ENCODE peak calls at places on chromosomes 2 and 18, in seven cellular contexts. I is upper lobe of right lung, B is IMR-90, X is HepG2, V is heart left ventricle, Q is PC-9, A is AG09309. T is an unnamed sample.

GRCh38 chr2:83817511-83817910 is 641.6 kb downstream of the SUCLG1 start:
- DNase-seq in I (no peak), B (no peak), X (no peak), V (no peak), Q (no peak), A (no peak), T (no peak)

GRCh38 chr2:64865073-64865830 is 123.9 kb upstream of the SLC1A4 start:
- DNase-seq in I (peak; percentile 86), B (peak; percentile 54), X (no peak), V (peak; percentile 71), Q (peak; percentile 74), A (no peak), T (no peak)

GRCh38 chr2:152523091-152523490 is 188.1 kb downstream of the FMNL2 start:
- DNase-seq in I (no peak), B (peak; percentile 86), X (no peak), V (no peak), Q (no peak), A (no peak), T (peak; percentile 70)

GRCh38 chr2:190499976-190500588 is 34.4 kb downstream of the NEMP2 start:
- DNase-seq in I (no peak), B (peak; percentile 8), X (peak; percentile 67), V (no peak), Q (no peak), A (no peak), T (no peak)

GRCh38 chr2:43269706-43270105 is 43.3 kb upstream of the ZFP36L2 start:
- DNase-seq in I (no peak), B (peak; percentile 81), X (no peak), V (peak; percentile 61), Q (no peak), A (peak; percentile 46), T (peak; percentile 82)

GRCh38 chr2:238670341-238670681 is 177.6 kb upstream of the TWIST2 start:
- DNase-seq in I (no peak), B (no peak), X (no peak), V (no peak), Q (no peak), A (no peak), T (no peak)

GRCh38 chr2:189836644-189837043 is 52.4 kb downstream of the PMS1 start:
- DNase-seq in I (no peak), B (peak; percentile 91), X (no peak), V (no peak), Q (no peak), A (peak; percentile 86), T (peak; percentile 18)

GRCh38 chr2:237733677-237734300 is 64.8 kb upstream of the RBM44 start:
- DNase-seq in I (no peak), B (no peak), X (peak; percentile 90), V (no peak), Q (no peak), A (no peak), T (no peak)

GRCh38 chr2:98356729-98357128 is 10.5 kb downstream of the CNGA3 start:
- DNase-seq in I (no peak), B (no peak), X (no peak), V (no peak), Q (no peak), A (no peak), T (no peak)

GRCh38 chr2:236641051-236641450 is 71.4 kb downstream of the ACKR3 start:
- DNase-seq in I (no peak), B (no peak), X (no peak), V (peak; percentile 15), Q (no peak), A (no peak), T (no peak)

GRCh38 chr2:49901202-49901865 is 747.0 kb upstream of the FSHR start:
- DNase-seq in I (no peak), B (no peak), X (no peak), V (no peak), Q (no peak), A (no peak), T (no peak)

GRCh38 chr18:30177056-30177455 is 865.5 kb downstream of the DSC3 start:
- DNase-seq in I (no peak), B (no peak), X (no peak), V (no peak), Q (no peak), A (no peak), T (peak; percentile 44)

GRCh38 chr2:40489678-40489960 is 37.7 kb upstream of the SLC8A1 start:
- DNase-seq in I (no peak), B (no peak), X (no peak), V (no peak), Q (no peak), A (no peak), T (no peak)
- H3K4me3 ChIP-seq in I (peak overlapping the region; percentile 53), B (peak overlapping the region; percentile 52), X (peak overlapping the region; percentile 51), V (peak overlapping the region; percentile 46), Q (no peak overlapping the region), A (no peak overlapping the region), T (no peak overlapping the region)

GRCh38 chr2:55617160-55618024 is at the start of gene PPP4R3B:
- DNase-seq in I (peak; percentile 100), B (peak; percentile 100), X (peak; percentile 99), V (peak; percentile 100), Q (peak; percentile 100), A (peak; percentile 99), T (peak; percentile 99)

GRCh38 chr2:55621802-55622201 is 4.4 kb upstream of the PPP4R3B start:
- DNase-seq in I (no peak), B (no peak), X (no peak), V (no peak), Q (no peak), A (no peak), T (no peak)

GRCh38 chr2:55618649-55619055 is 1.2 kb upstream of the PPP4R3B start:
- DNase-seq in I (peak; percentile 71), B (peak; percentile 43), X (peak; percentile 73), V (peak; percentile 45), Q (peak; percentile 53), A (no peak), T (no peak)

GRCh38 chr2:55618025-55618648 is 715 bp upstream of the PPP4R3B start:
- DNase-seq in I (no peak), B (peak; percentile 10), X (peak; percentile 21), V (no peak), Q (no peak), A (no peak), T (no peak)

DNA sequence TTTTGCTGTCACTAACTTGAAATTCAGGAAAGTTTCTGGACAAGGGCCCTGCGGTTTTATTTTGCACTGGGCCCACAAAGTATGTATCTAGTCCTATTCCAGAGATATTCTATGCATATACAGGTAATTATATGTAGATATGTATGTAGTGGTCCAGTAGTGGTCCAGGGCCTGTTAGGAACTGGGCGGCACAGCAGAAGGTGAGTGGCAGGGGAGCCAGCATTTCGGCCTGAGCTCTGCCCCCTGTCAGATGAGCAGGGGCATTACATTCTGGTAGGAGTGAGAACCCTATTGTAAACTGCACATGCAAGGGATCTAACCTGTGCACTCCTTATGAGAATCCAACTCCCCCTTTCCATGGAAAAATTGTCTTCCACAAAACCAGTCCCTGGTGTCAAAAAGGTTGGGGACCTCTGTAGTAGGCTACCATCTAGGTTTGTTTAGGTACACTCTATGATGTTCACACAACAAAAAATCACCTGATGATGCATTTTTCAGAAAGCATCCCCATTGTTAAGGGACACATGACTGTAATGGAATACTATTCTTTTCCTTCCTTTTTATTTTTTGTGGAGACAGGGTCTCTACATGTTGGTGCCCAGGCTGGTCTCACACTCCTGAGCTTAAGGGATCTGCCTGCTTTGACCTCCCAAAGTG is 2.8 kb upstream of the PPP4R3B start:
- DNase-seq in I (no peak), B (peak; percentile 14), X (peak; percentile 63), V (no peak), Q (peak; percentile 6), A (no peak), T (no peak)
- TF ChIP-seq CTCF in I (peak; percentile 38), B (peak; percentile 32), X (peak; percentile 65), V (no peak), Q (peak; percentile 51), A (peak; percentile 35), T (peak; percentile 50)

GRCh38 chr18:79211844-79212243 is 142.7 kb downstream of the ATP9B start:
- DNase-seq in I (no peak), B (peak; percentile 22), X (peak; percentile 27), V (no peak), Q (no peak), A (no peak), T (no peak)
- H3K4me3 ChIP-seq in I (no peak overlapping the region), B (no peak overlapping the region), X (no peak overlapping the region), V (no peak overlapping the region), Q (no peak overlapping the region), A (no peak overlapping the region), T (no peak overlapping the region)

GRCh38 chr2:216151313-216152030 is 42.3 kb downstream of the XRCC5 start:
- DNase-seq in I (no peak), B (peak; percentile 24), X (no peak), V (no peak), Q (no peak), A (no peak), T (no peak)
- TF ChIP-seq CTCF in I (no peak), B (peak; percentile 27), X (no peak), V (no peak), Q (peak; percentile 46), A (no peak), T (no peak)

GRCh38 chr18:78979682-78980278 is at the start of gene SALL3:
- DNase-seq in I (no peak), B (no peak), X (no peak), V (no peak), Q (no peak), A (no peak), T (no peak)

GRCh38 chr18:78980279-78980771 is 707 bp downstream of the SALL3 start:
- DNase-seq in I (no peak), B (no peak), X (no peak), V (no peak), Q (no peak), A (no peak), T (no peak)

GRCh38 chr18:78981652-78981955 is 2.0 kb downstream of the SALL3 start:
- DNase-seq in I (no peak), B (no peak), X (no peak), V (no peak), Q (no peak), A (no peak), T (no peak)

GRCh38 chr18:78982186-78982585 is 2.6 kb downstream of the SALL3 start:
- DNase-seq in I (no peak), B (no peak), X (no peak), V (no peak), Q (no peak), A (no peak), T (no peak)

GRCh38 chr18:78980777-78981651 is 1.4 kb downstream of the SALL3 start:
- DNase-seq in I (no peak), B (no peak), X (no peak), V (no peak), Q (no peak), A (no peak), T (no peak)
- H3K4me3 ChIP-seq in I (no peak overlapping the region), B (no peak overlapping the region), X (no peak overlapping the region), V (peak overlapping the region; percentile 35), Q (no peak overlapping the region), A (no peak overlapping the region), T (peak overlapping the region; percentile 31)

GRCh38 chr2:174461221-174461620 is 25.6 kb downstream of the GPR155 start:
- DNase-seq in I (no peak), B (no peak), X (no peak), V (no peak), Q (no peak), A (no peak), T (no peak)

GRCh38 chr2:174465327-174465726 is 21.5 kb downstream of the GPR155 start:
- DNase-seq in I (no peak), B (no peak), X (peak; percentile 32), V (no peak), Q (no peak), A (no peak), T (no peak)
- TF ChIP-seq CTCF in I (no peak), B (no peak), X (peak; percentile 29), V (no peak), Q (no peak), A (no peak), T (no peak)